ENCODE peak calls at places on chromosomes 7 and 10, in eight cellular contexts. S, L, Q, G, B, V, P and N are unnamed samples.

GRCh38 chr10:8137272-8137680 is 82.8 kb downstream of the GATA3 start:
- DNase-seq in L (no peak), P (no peak), S (no peak), B (no peak), Q (no peak), V (no peak), G (no peak), N (no peak)

GRCh38 chr10:126387931-126388911 is at the start of gene ADAM12:
- DNase-seq in L (no peak), P (peak), S (no peak), Q (peak), G (no peak), B (no peak), V (no peak), N (peak)

GRCh38 chr7:1663857-1664651 is 6.0 kb upstream of the ELFN1 start:
- DNase-seq in V (no peak), S (peak), G (no peak), P (peak), Q (no peak), B (no peak), L (no peak), N (no peak)

GRCh38 chr10:102267748-102268147 is 22.4 kb downstream of the GBF1 start:
- DNase-seq in G (peak), Q (peak), P (peak), V (no peak), B (no peak), S (no peak), L (no peak), N (no peak)

GRCh38 chr10:28677889-28678686 is 767 bp downstream of the BAMBI start:
- DNase-seq in V (no peak), G (no peak), Q (peak), S (no peak), L (no peak), B (no peak), P (peak), N (no peak)

GRCh38 chr10:8416755-8417154 is 362.3 kb downstream of the GATA3 start:
- DNase-seq in L (no peak), S (no peak), G (no peak), B (no peak), V (no peak), P (no peak), Q (no peak), N (no peak)

GRCh38 chr10:49612513-49613159 is 1.2 kb upstream of the CHAT start:
- DNase-seq in P (no peak), Q (no peak), S (no peak), L (peak), G (no peak), V (no peak), B (no peak), N (no peak)

GRCh38 chr7:105890290-105890997 is 14.0 kb upstream of the ATXN7L1 start:
- DNase-seq in S (no peak), P (peak), L (no peak), Q (peak), V (no peak), G (no peak), B (no peak), N (no peak)

GRCh38 chr7:4694653-4695335 is 12.7 kb downstream of the FOXK1 start:
- DNase-seq in Q (peak), L (no peak), V (no peak), P (peak), S (no peak), G (peak), B (no peak), N (peak)